ENCODE peak calls at places on chromosomes 13 and 19, in six cellular contexts. C, G, D, K, W and Z are unnamed samples.

GRCh38 chr19:1068111-1069001 is 1.4 kb downstream of the ARHGAP45 start:
- DNase-seq in C (peak), G (no peak), D (no peak), K (no peak), W (peak), Z (no peak)

GRCh38 chr19:48006762-48007161 is 12.3 kb downstream of the ELSPBP1 start:
- DNase-seq in C (no peak), G (no peak), D (no peak), K (no peak), W (no peak), Z (no peak)

GRCh38 chr13:57045816-57046691 is 94.7 kb upstream of the PRR20A start:
- DNase-seq in C (no peak), G (no peak), D (no peak), K (no peak), W (no peak), Z (no peak)

GRCh38 chr19:31372245-31372781 is 23.1 kb upstream of the TSHZ3 start:
- DNase-seq in C (no peak), G (no peak), D (no peak), K (no peak), W (no peak), Z (no peak)

GRCh38 chr13:76225815-76226489 is 589.8 kb downstream of the LMO7 start:
- DNase-seq in C (peak), G (no peak), D (no peak), K (peak), W (peak), Z (no peak)

GRCh38 chr13:81409284-81409683 is 1068.4 kb upstream of the SPRY2 start:
- DNase-seq in C (no peak), G (no peak), D (no peak), K (no peak), W (no peak), Z (no peak)

GRCh38 chr19:13163609-13164364 is 13.6 kb downstream of the IER2 start:
- DNase-seq in C (peak), G (peak), D (no peak), K (peak), W (peak), Z (peak)

GRCh38 chr19:17605761-17606745 is 50.6 kb downstream of the COLGALT1 start:
- DNase-seq in C (peak), G (peak), D (peak), K (peak), W (peak), Z (peak)

GRCh38 chr19:40740747-40741146 is 9.5 kb downstream of the ACTMAP start:
- DNase-seq in C (peak), G (no peak), D (peak), K (no peak), W (peak), Z (no peak)

GRCh38 chr13:74290324-74290773 is 156.1 kb upstream of the KLF12 start:
- DNase-seq in C (no peak), G (no peak), D (no peak), K (peak), W (peak), Z (peak)

GRCh38 chr19:7461841-7462629 is 26.8 kb downstream of the PEX11G start:
- DNase-seq in C (no peak), G (no peak), D (no peak), K (no peak), W (no peak), Z (no peak)

GRCh38 chr13:101398191-101398590 is 18.1 kb downstream of the NALCN start:
- DNase-seq in C (no peak), G (no peak), D (no peak), K (peak), W (no peak), Z (no peak)

GRCh38 chr19:31263317-31263716 is 85.9 kb downstream of the TSHZ3 start:
- DNase-seq in C (no peak), G (no peak), D (no peak), K (no peak), W (no peak), Z (no peak)

GRCh38 chr19:18208098-18208951 is 4.5 kb upstream of the RAB3A start:
- DNase-seq in C (peak), G (peak), D (no peak), K (peak), W (peak), Z (peak)

GRCh38 chr19:32471095-32471494 is 65.5 kb downstream of the DPY19L3 start:
- DNase-seq in C (no peak), G (no peak), D (no peak), K (no peak), W (peak), Z (no peak)

GRCh38 chr19:14616310-14616870 is 33.5 kb downstream of the CLEC17A start:
- DNase-seq in C (no peak), G (no peak), D (no peak), K (no peak), W (no peak), Z (no peak)

GRCh38 chr19:3220576-3220975 is 3.9 kb upstream of the CELF5 start:
- DNase-seq in C (no peak), G (no peak), D (no peak), K (no peak), W (no peak), Z (no peak)

GRCh38 chr13:75724742-75725504 is 88.8 kb downstream of the LMO7 start:
- DNase-seq in C (no peak), G (no peak), D (no peak), K (no peak), W (no peak), Z (no peak)

GRCh38 chr13:80337011-80337688 is 3.8 kb downstream of the SPRY2 start:
- DNase-seq in C (no peak), G (peak), D (no peak), K (no peak), W (peak), Z (no peak)

GRCh38 chr13:21871919-21872318 is 201.0 kb downstream of the FGF9 start:
- DNase-seq in C (no peak), G (no peak), D (no peak), K (no peak), W (no peak), Z (no peak)

GRCh38 chr19:35486268-35486708 is 4.0 kb downstream of the KRTDAP start:
- DNase-seq in C (no peak), G (no peak), D (no peak), K (no peak), W (no peak), Z (no peak)

GRCh38 chr13:32264407-32264806 is 50.8 kb downstream of the ZAR1L start:
- DNase-seq in C (peak), G (no peak), D (no peak), K (peak), W (peak), Z (no peak)

GRCh38 chr19:38850976-38851621 is 1.3 kb upstream of the HNRNPL start:
- DNase-seq in C (no peak), G (peak), D (no peak), K (no peak), W (peak), Z (peak)

GRCh38 chr19:6769006-6769637 is 1.9 kb upstream of the SH2D3A start:
- DNase-seq in C (no peak), G (no peak), D (no peak), K (peak), W (no peak), Z (no peak)

GRCh38 chr13:45068036-45069001 is 52.0 kb upstream of the GTF2F2 start:
- DNase-seq in C (no peak), G (no peak), D (no peak), K (no peak), W (no peak), Z (no peak)

GRCh38 chr19:54684537-54684936 is 21.8 kb downstream of the LILRB4 start:
- DNase-seq in C (no peak), G (no peak), D (no peak), K (no peak), W (no peak), Z (no peak)

GRCh38 chr13:32040052-32040642 is 8.6 kb downstream of the FRY start:
- DNase-seq in C (no peak), G (no peak), D (no peak), K (no peak), W (no peak), Z (no peak)

GRCh38 chr19:51347209-51347928 is 5.4 kb upstream of the VSIG10L start:
- DNase-seq in C (no peak), G (no peak), D (no peak), K (no peak), W (no peak), Z (no peak)

GRCh38 chr13:53189162-53189561 is 160.5 kb downstream of the OLFM4 start:
- DNase-seq in C (no peak), G (no peak), D (no peak), K (no peak), W (no peak), Z (no peak)

GRCh38 chr13:23618341-23618740 is 48.1 kb downstream of the TNFRSF19 start:
- DNase-seq in C (no peak), G (no peak), D (no peak), K (peak), W (no peak), Z (no peak)

GRCh38 chr19:7226749-7227148 is 67.5 kb downstream of the INSR start:
- DNase-seq in C (no peak), G (no peak), D (no peak), K (no peak), W (no peak), Z (no peak)

GRCh38 chr13:112972867-112973576 is 4.0 kb downstream of the MCF2L start:
- DNase-seq in C (no peak), G (peak), D (no peak), K (no peak), W (no peak), Z (no peak)

GRCh38 chr13:19601749-19602725 is 31.4 kb upstream of the MPHOSPH8 start:
- DNase-seq in C (peak), G (peak), D (no peak), K (peak), W (peak), Z (peak)

GRCh38 chr19:5624154-5624663 is 1.3 kb downstream of the SAFB start:
- DNase-seq in C (no peak), G (peak), D (no peak), K (peak), W (peak), Z (no peak)

GRCh38 chr19:1206733-1207301 is 1.2 kb downstream of the STK11 start:
- DNase-seq in C (no peak), G (no peak), D (no peak), K (no peak), W (no peak), Z (peak)

GRCh38 chr19:32498641-32499200 is 82.3 kb upstream of the PDCD5 start:
- DNase-seq in C (no peak), G (no peak), D (no peak), K (no peak), W (no peak), Z (no peak)

GRCh38 chr13:65638572-65639168 is 1591.5 kb downstream of the PCDH9 start:
- DNase-seq in C (no peak), G (no peak), D (no peak), K (peak), W (no peak), Z (no peak)

GRCh38 chr13:47332149-47332548 is 435.3 kb upstream of the HTR2A start:
- DNase-seq in C (no peak), G (no peak), D (no peak), K (peak), W (no peak), Z (no peak)

GRCh38 chr19:2047449-2048103 is 3.5 kb downstream of the MKNK2 start:
- DNase-seq in C (peak), G (peak), D (no peak), K (no peak), W (no peak), Z (no peak)

DNA sequence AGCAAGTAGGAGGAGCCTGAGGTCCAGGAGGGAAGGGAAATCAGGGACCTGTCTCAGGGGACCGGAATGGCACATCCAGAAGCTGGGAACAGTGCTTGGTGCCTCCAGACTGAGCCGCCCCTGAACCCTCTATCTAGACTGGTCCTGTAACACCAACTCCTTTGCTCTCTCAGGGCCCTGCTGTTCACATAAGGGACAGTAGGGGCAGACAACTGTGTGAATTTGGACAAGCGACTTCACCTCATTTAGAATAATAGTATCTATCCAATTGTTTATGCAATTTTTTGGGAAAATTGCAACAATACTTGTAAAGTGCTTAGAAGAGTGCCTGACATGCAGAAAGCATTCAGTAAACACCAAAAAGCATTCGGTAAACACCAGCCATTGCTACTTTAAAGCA is 14.0 kb downstream of the SYMPK start:
- DNase-seq in C (no peak), G (no peak), D (no peak), K (no peak), W (no peak), Z (no peak)
- TF ChIP-seq CTCF in C (no peak), G (no peak), D (no peak), K (peak), W (no peak), Z (no peak)

GRCh38 chr13:114143806-114144605 is 11.6 kb upstream of the RASA3 start:
- DNase-seq in C (no peak), G (peak), D (no peak), K (no peak), W (peak), Z (peak)
- TF ChIP-seq CTCF in C (no peak), G (no peak), D (no peak), K (no peak), W (no peak), Z (no peak)

GRCh38 chr19:33998739-33999345 is 173.5 kb upstream of the LSM14A start:
- DNase-seq in C (no peak), G (no peak), D (no peak), K (no peak), W (no peak), Z (no peak)

GRCh38 chr19:33997690-33998089 is 174.6 kb upstream of the LSM14A start:
- DNase-seq in C (no peak), G (no peak), D (no peak), K (no peak), W (no peak), Z (no peak)

DNA sequence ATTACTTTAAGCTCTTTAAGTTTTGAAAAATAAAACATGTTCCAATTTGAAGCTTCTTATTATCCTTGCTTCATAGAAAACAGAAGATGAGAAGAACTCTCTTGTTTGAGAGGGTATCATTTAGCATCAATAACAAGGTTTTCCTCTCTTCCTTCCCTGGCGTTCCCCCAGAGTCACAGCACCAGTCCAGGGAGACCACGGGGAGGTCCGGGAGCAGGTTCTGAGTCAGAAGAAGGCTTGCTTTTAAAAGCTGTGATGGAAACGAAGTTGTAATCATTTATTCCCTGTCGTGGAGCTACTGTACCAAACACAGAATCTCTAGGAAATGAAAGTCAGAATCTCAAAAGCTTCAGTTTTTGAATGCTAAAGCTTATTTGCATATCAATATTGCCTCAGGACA is 174.0 kb upstream of the LSM14A start:
- DNase-seq in C (no peak), G (no peak), D (no peak), K (no peak), W (no peak), Z (no peak)
- TF ChIP-seq CTCF in C (no peak), G (no peak), D (no peak), K (no peak), W (no peak), Z (no peak)

GRCh38 chr19:45762870-45763631 is 6.0 kb downstream of the SIX5 start:
- DNase-seq in C (no peak), G (no peak), D (no peak), K (no peak), W (no peak), Z (no peak)

GRCh38 chr19:45764947-45765346 is 4.1 kb downstream of the SIX5 start:
- DNase-seq in C (no peak), G (no peak), D (no peak), K (no peak), W (peak), Z (no peak)

GRCh38 chr19:45765365-45766292 is 3.4 kb downstream of the SIX5 start:
- DNase-seq in C (no peak), G (no peak), D (no peak), K (no peak), W (peak), Z (no peak)

GRCh38 chr19:45764487-45764886 is 4.6 kb downstream of the SIX5 start:
- DNase-seq in C (no peak), G (no peak), D (no peak), K (no peak), W (peak), Z (no peak)

DNA sequence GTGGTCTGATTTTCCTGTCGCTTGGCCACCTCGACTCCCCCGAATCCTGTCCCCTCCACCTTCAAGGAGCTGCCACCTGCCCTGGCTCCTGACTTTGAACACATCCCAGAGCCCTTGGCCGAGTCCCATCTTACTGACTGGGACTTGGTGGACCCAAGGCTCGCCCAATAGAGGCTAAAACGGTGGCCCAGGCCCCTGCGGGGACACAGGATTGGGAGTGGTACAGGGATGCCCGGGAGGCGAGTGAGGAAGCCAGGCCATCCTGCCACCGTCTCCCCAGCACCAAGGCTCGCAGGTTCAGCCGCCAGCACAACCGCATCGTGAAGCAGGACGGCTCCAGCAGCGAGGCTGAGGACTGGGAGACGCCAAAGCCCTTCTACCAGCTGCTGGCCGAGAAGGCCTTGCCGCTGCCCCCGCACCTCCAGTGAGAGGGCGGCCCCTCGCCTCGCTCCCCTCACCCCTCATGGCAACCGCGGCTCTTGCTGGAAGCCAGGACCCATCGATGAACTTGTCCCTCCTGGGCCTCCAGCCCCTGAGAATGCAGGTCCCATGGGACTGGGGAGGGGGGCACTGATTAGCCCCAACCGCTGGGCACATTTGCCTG is 5.3 kb downstream of the SIX5 start:
- DNase-seq in C (no peak), G (no peak), D (no peak), K (no peak), W (peak), Z (no peak)
- TF ChIP-seq CTCF in C (no peak), G (no peak), D (no peak), K (no peak), W (no peak), Z (no peak)

DNA sequence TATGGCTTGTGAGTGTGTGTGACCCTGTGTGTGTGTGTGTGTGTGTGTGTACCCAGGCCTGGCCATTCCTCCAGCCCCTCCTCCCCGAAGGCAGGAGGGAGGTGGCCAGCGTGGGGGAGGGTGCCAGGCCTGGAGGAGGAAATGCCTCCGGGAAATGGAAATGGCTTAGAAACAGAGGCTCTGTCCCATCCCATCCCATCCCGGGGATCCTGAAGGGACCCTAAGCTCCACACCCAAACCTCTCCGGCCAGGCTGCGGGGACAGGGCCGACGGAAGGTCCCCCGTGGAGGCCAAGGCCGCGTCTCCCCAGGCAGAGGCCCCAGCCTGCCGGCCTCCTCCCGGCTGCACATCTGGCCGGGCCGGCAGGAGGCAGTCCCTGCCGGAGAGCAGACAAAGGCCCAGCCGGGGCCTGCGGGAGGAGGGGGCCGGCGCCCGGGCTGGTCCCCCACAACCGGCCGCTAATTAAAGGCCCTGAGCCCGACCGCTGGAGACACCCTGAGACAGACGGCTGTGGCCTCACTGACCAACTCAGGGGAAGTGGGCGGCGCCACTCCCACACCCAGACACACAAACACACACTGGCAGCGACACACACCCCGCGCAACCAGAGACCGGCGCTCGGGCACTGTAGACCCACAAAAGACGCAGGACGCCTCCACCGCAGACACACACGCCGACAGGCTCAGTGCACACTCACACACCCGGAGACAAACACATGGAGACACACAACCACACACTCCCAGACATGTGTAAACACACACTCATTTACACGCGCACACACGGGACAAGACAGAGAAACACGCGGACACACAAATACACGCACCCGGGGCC is 1.1 kb downstream of the ADAMTS10 start:
- DNase-seq in C (peak), G (no peak), D (peak), K (peak), W (peak), Z (no peak)
- TF ChIP-seq CTCF in C (no peak), G (no peak), D (peak), K (peak), W (peak), Z (no peak)

DNA sequence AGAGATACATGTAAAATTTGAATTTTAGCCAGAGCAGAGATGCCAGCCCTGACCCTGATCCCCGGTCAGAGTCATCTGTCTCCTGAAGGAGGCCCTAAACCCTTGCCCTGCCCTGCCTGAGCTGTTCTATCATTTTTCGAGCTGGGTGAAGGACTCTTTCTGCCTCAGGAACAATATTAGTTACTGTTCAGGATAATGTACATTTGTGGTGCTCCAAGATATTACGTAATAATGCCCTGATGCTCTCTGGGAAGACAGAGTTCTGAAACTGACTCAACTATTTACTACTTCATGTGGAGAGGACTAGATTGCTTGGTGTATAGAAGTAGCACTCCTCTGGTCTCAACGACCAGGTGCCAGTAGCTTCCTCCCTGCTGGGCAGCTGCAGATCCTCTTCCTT is 37.9 kb upstream of the UBL3 start:
- DNase-seq in C (no peak), G (no peak), D (no peak), K (peak), W (no peak), Z (no peak)
- TF ChIP-seq CTCF in C (no peak), G (no peak), D (no peak), K (no peak), W (no peak), Z (no peak)

GRCh38 chr13:109135018-109135417 is 505.6 kb downstream of the MYO16 start:
- DNase-seq in C (no peak), G (no peak), D (no peak), K (no peak), W (no peak), Z (no peak)
- TF ChIP-seq CTCF in C (no peak), G (no peak), D (no peak), K (no peak), W (no peak), Z (no peak)